ENCODE peak calls at places on chromosomes 1 and 21, in eight cellular contexts. One of them, this sample, is unnamed.

GRCh38 chr1:206029484-206029883 is 5.8 kb upstream of the CTSE start:
- DNase-seq in prostate gland: peak; percentile 51
- DNase-seq in pancreas: no peak
- DNase-seq in glutamatergic neuron: no peak
- DNase-seq in psoas muscle: peak; percentile 77
- DNase-seq in K562: no peak
- DNase-seq in foreskin fibroblast: no peak
- DNase-seq in type B pancreatic cell: peak; percentile 52
- DNase-seq in this sample: no peak

GRCh38 chr21:40719615-40720014 is 127.3 kb downstream of the DSCAM start:
- DNase-seq in K562: no peak
- DNase-seq in prostate gland: no peak
- DNase-seq in type B pancreatic cell: no peak
- DNase-seq in glutamatergic neuron: no peak
- DNase-seq in foreskin fibroblast: no peak
- DNase-seq in psoas muscle: no peak
- DNase-seq in pancreas: no peak
- DNase-seq in this sample: no peak

GRCh38 chr1:165634154-165634921 is 3.3 kb downstream of the MGST3 start:
- DNase-seq in K562: no peak
- DNase-seq in glutamatergic neuron: no peak
- DNase-seq in foreskin fibroblast: no peak
- DNase-seq in pancreas: no peak
- DNase-seq in psoas muscle: no peak
- DNase-seq in type B pancreatic cell: no peak
- DNase-seq in prostate gland: no peak
- DNase-seq in this sample: no peak

GRCh38 chr1:21280011-21280471 is 10.2 kb downstream of the ECE1 start:
- DNase-seq in foreskin fibroblast: peak; percentile 67
- DNase-seq in glutamatergic neuron: no peak
- DNase-seq in K562: no peak
- DNase-seq in prostate gland: no peak
- DNase-seq in type B pancreatic cell: no peak
- DNase-seq in psoas muscle: no peak
- DNase-seq in pancreas: no peak
- DNase-seq in this sample: no peak

GRCh38 chr1:34983700-34984355 is 1.3 kb downstream of the TMEM35B start:
- DNase-seq in type B pancreatic cell: no peak
- DNase-seq in K562: no peak
- DNase-seq in pancreas: no peak
- DNase-seq in glutamatergic neuron: no peak
- DNase-seq in prostate gland: no peak
- DNase-seq in foreskin fibroblast: no peak
- DNase-seq in psoas muscle: no peak
- DNase-seq in this sample: no peak

GRCh38 chr1:62452951-62453350 is 16.1 kb downstream of the USP1 start:
- DNase-seq in pancreas: no peak
- DNase-seq in glutamatergic neuron: no peak
- DNase-seq in psoas muscle: no peak
- DNase-seq in K562: no peak
- DNase-seq in prostate gland: no peak
- DNase-seq in type B pancreatic cell: no peak
- DNase-seq in foreskin fibroblast: peak; percentile 51
- DNase-seq in this sample: no peak

GRCh38 chr1:85047472-85048295 is 616 bp downstream of the MCOLN3 start:
- DNase-seq in K562: no peak
- DNase-seq in psoas muscle: no peak
- DNase-seq in glutamatergic neuron: no peak
- DNase-seq in foreskin fibroblast: peak; percentile 54
- DNase-seq in type B pancreatic cell: peak; percentile 70
- DNase-seq in pancreas: peak; percentile 16
- DNase-seq in prostate gland: no peak
- DNase-seq in this sample: peak; percentile 48

GRCh38 chr1:201999625-202000238 is 10.7 kb upstream of the ELF3 start:
- DNase-seq in psoas muscle: no peak
- DNase-seq in K562: peak; percentile 76
- DNase-seq in type B pancreatic cell: no peak
- DNase-seq in glutamatergic neuron: peak; percentile 37
- DNase-seq in prostate gland: no peak
- DNase-seq in pancreas: peak; percentile 37
- DNase-seq in foreskin fibroblast: peak; percentile 58
- DNase-seq in this sample: peak; percentile 67

GRCh38 chr1:227449051-227449450 is 114.3 kb upstream of the ZNF678 start:
- DNase-seq in type B pancreatic cell: no peak
- DNase-seq in K562: peak; percentile 70
- DNase-seq in psoas muscle: no peak
- DNase-seq in glutamatergic neuron: peak; percentile 43
- DNase-seq in pancreas: peak; percentile 16
- DNase-seq in prostate gland: no peak
- DNase-seq in foreskin fibroblast: peak; percentile 51
- DNase-seq in this sample: peak; percentile 52

GRCh38 chr1:98113811-98114210 is 193.0 kb upstream of the DPYD start:
- DNase-seq in K562: no peak
- DNase-seq in foreskin fibroblast: no peak
- DNase-seq in glutamatergic neuron: no peak
- DNase-seq in psoas muscle: no peak
- DNase-seq in prostate gland: no peak
- DNase-seq in pancreas: no peak
- DNase-seq in type B pancreatic cell: no peak
- DNase-seq in this sample: no peak

GRCh38 chr1:109434484-109434883 is 8.2 kb upstream of the PSMA5 start:
- DNase-seq in foreskin fibroblast: no peak
- DNase-seq in K562: no peak
- DNase-seq in glutamatergic neuron: no peak
- DNase-seq in type B pancreatic cell: no peak
- DNase-seq in prostate gland: no peak
- DNase-seq in psoas muscle: no peak
- DNase-seq in pancreas: no peak
- DNase-seq in this sample: no peak

GRCh38 chr1:20442920-20443625 is 42.9 kb downstream of the CAMK2N1 start:
- DNase-seq in type B pancreatic cell: no peak
- DNase-seq in foreskin fibroblast: peak; percentile 93
- DNase-seq in pancreas: no peak
- DNase-seq in glutamatergic neuron: peak; percentile 63
- DNase-seq in prostate gland: no peak
- DNase-seq in psoas muscle: no peak
- DNase-seq in K562: no peak
- DNase-seq in this sample: no peak

GRCh38 chr1:48687271-48688045 is 89.2 kb downstream of the BEND5 start:
- DNase-seq in type B pancreatic cell: no peak
- DNase-seq in prostate gland: no peak
- DNase-seq in psoas muscle: no peak
- DNase-seq in foreskin fibroblast: no peak
- DNase-seq in glutamatergic neuron: no peak
- DNase-seq in K562: no peak
- DNase-seq in pancreas: no peak
- DNase-seq in this sample: no peak
- TF ChIP-seq CTCF in type B pancreatic cell: no peak
- TF ChIP-seq CTCF in prostate gland: no peak
- TF ChIP-seq CTCF in psoas muscle: no peak
- TF ChIP-seq CTCF in foreskin fibroblast: no peak
- TF ChIP-seq CTCF in glutamatergic neuron: no peak
- TF ChIP-seq CTCF in K562: no peak
- TF ChIP-seq CTCF in pancreas: no peak
- TF ChIP-seq CTCF in this sample: no peak

DNA sequence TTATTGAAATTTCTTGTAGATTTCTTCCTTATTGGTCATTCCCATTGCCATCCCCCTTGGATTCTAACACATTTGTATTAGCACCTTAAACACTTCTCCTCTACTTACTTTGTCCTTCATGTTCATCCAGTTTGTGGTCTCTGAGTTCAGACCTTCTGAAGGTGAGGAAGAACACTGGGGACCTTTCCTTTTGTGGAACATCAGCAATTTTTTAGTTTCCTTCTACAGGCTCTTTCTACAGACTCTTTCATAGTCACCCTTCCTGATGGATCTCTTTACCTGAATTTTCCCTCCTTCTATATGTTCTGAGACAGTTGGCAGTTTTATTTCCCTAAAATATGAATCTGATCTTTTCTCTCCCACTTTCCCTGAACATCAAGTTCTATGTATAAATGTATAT is 4.4 kb upstream of the PALMD start:
- DNase-seq in foreskin fibroblast: no peak
- DNase-seq in glutamatergic neuron: no peak
- DNase-seq in type B pancreatic cell: no peak
- DNase-seq in prostate gland: no peak
- DNase-seq in psoas muscle: no peak
- DNase-seq in pancreas: no peak
- DNase-seq in K562: no peak
- DNase-seq in this sample: no peak
- TF ChIP-seq CTCF in foreskin fibroblast: no peak
- TF ChIP-seq CTCF in glutamatergic neuron: no peak
- TF ChIP-seq CTCF in type B pancreatic cell: no peak
- TF ChIP-seq CTCF in prostate gland: no peak
- TF ChIP-seq CTCF in psoas muscle: no peak
- TF ChIP-seq CTCF in pancreas: no peak
- TF ChIP-seq CTCF in K562: no peak
- TF ChIP-seq CTCF in this sample: no peak

GRCh38 chr1:29514361-29515187 is 278.3 kb downstream of the PTPRU start:
- DNase-seq in type B pancreatic cell: no peak
- DNase-seq in glutamatergic neuron: no peak
- DNase-seq in K562: no peak
- DNase-seq in prostate gland: no peak
- DNase-seq in psoas muscle: no peak
- DNase-seq in pancreas: no peak
- DNase-seq in foreskin fibroblast: no peak
- DNase-seq in this sample: no peak

GRCh38 chr1:29515188-29515955 is 279.1 kb downstream of the PTPRU start:
- DNase-seq in foreskin fibroblast: no peak
- DNase-seq in prostate gland: no peak
- DNase-seq in type B pancreatic cell: no peak
- DNase-seq in psoas muscle: no peak
- DNase-seq in pancreas: no peak
- DNase-seq in K562: no peak
- DNase-seq in glutamatergic neuron: no peak
- DNase-seq in this sample: no peak

GRCh38 chr1:29511436-29511835 is 275.1 kb downstream of the PTPRU start:
- DNase-seq in glutamatergic neuron: no peak
- DNase-seq in K562: no peak
- DNase-seq in type B pancreatic cell: no peak
- DNase-seq in foreskin fibroblast: no peak
- DNase-seq in prostate gland: no peak
- DNase-seq in psoas muscle: no peak
- DNase-seq in pancreas: no peak
- DNase-seq in this sample: no peak

GRCh38 chr1:29516063-29516820 is 279.9 kb downstream of the PTPRU start:
- DNase-seq in glutamatergic neuron: no peak
- DNase-seq in psoas muscle: no peak
- DNase-seq in prostate gland: no peak
- DNase-seq in type B pancreatic cell: no peak
- DNase-seq in K562: no peak
- DNase-seq in foreskin fibroblast: no peak
- DNase-seq in pancreas: no peak
- DNase-seq in this sample: no peak

DNA sequence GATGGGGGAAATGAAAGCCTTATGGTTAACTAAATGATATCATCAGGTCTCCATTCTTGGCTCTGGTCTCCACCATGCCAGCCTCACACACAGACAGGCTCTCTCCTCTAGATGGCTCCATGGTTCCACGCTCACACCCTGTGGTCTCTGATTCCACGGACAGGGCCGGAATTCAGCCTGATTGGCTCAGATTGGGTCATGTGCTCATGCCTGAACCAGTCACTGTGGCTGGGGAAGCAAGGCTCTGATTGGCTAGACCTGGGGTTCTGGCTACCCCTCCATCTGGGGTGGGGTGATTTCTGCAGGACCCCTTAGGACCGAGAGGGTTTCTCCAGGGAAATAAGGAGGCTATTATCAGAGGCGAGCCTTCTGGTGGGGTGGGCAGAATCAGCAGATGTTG is 277.0 kb downstream of the PTPRU start:
- DNase-seq in glutamatergic neuron: peak; percentile 90
- DNase-seq in K562: peak; percentile 72
- DNase-seq in type B pancreatic cell: peak; percentile 53
- DNase-seq in foreskin fibroblast: peak; percentile 56
- DNase-seq in psoas muscle: no peak
- DNase-seq in pancreas: peak; percentile 21
- DNase-seq in prostate gland: no peak
- DNase-seq in this sample: peak; percentile 28
- TF ChIP-seq CTCF in glutamatergic neuron: peak; percentile 32
- TF ChIP-seq CTCF in K562: peak; percentile 78
- TF ChIP-seq CTCF in type B pancreatic cell: peak; percentile 63
- TF ChIP-seq CTCF in foreskin fibroblast: peak; percentile 79
- TF ChIP-seq CTCF in psoas muscle: peak; percentile 40
- TF ChIP-seq CTCF in pancreas: peak; percentile 11
- TF ChIP-seq CTCF in prostate gland: peak; percentile 32
- TF ChIP-seq CTCF in this sample: peak; percentile 36

DNA sequence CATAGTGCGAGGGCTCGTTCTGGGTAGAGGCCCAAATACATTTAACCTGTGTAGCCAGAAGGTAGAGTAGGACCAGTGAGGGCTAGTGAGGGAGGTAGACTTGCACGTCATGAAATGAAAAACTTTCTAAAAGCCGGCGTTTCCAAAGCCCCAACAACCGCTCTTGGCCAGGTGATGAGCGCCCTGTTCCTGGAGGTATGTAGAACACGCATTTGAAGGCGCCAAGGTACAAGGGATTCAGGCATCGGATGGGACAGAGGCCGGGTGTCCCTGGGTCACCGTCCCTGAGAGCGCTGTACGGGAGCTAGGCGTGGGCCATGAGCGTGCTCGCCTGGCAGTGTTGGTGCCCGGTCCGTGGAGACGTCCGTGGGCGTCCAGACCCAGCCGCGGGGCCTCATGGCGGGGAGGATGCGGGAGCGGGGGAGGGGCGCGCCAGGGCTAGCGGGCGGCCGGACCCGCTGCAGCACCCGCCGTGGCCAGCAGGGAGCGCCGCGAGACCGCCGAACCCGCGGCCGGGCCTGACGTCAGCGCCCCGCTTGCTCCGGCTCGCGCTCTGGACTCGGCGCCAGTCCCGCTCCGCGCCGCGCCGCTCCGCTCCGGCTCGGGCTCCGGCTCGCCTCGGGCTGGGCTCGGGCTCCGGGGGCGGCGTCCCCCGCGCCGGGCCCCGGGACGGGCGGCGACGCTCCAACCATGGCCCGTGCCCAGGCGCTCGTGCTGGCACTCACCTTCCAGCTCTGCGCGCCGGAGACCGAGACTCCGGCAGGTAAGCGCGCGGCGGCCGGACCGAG is at the start of gene PTPRU:
- DNase-seq in glutamatergic neuron: peak; percentile 89
- DNase-seq in type B pancreatic cell: peak; percentile 94
- DNase-seq in K562: peak; percentile 97
- DNase-seq in pancreas: peak; percentile 72
- DNase-seq in foreskin fibroblast: peak; percentile 87
- DNase-seq in psoas muscle: peak; percentile 90
- DNase-seq in prostate gland: peak; percentile 75
- DNase-seq in this sample: peak; percentile 93
- TF ChIP-seq CTCF in glutamatergic neuron: peak; percentile 79
- TF ChIP-seq CTCF in type B pancreatic cell: peak; percentile 88
- TF ChIP-seq CTCF in K562: peak; percentile 91
- TF ChIP-seq CTCF in pancreas: peak; percentile 74
- TF ChIP-seq CTCF in foreskin fibroblast: peak; percentile 15
- TF ChIP-seq CTCF in psoas muscle: peak; percentile 97
- TF ChIP-seq CTCF in prostate gland: peak; percentile 99
- TF ChIP-seq CTCF in this sample: peak; percentile 96

GRCh38 chr1:110634455-110635281 is 28.5 kb upstream of the KCNA2 start:
- DNase-seq in foreskin fibroblast: peak; percentile 92
- DNase-seq in prostate gland: peak; percentile 23
- DNase-seq in type B pancreatic cell: no peak
- DNase-seq in glutamatergic neuron: no peak
- DNase-seq in K562: no peak
- DNase-seq in psoas muscle: peak; percentile 88
- DNase-seq in pancreas: peak; percentile 91
- DNase-seq in this sample: peak; percentile 80
- TF ChIP-seq CTCF in foreskin fibroblast: no peak
- TF ChIP-seq CTCF in prostate gland: no peak
- TF ChIP-seq CTCF in type B pancreatic cell: no peak
- TF ChIP-seq CTCF in glutamatergic neuron: no peak
- TF ChIP-seq CTCF in K562: no peak
- TF ChIP-seq CTCF in psoas muscle: no peak
- TF ChIP-seq CTCF in pancreas: no peak
- TF ChIP-seq CTCF in this sample: no peak

This sample was measured in GM10248.